ENCODE peak calls at places on chromosomes 2 and 18, in nine cellular contexts. C is upper lobe of left lung, Z is A549, O is sigmoid colon, N is IMR-90, X is transverse colon, Q is tibial nerve, K is breast epithelium, T is prostate gland. J is an unnamed sample.

GRCh38 chr2:54287532-54287931 is 31.5 kb upstream of the TSPYL6 start:
- DNase-seq in C (no peak), Z (no peak), O (peak; percentile 72), N (no peak), X (no peak), Q (peak; percentile 24), K (no peak), T (peak; percentile 27), J (no peak)

GRCh38 chr2:229921101-229921891 is 513 bp downstream of the TRIP12 start:
- DNase-seq in C (no peak), Z (peak; percentile 62), O (peak; percentile 88), N (peak; percentile 58), X (peak; percentile 75), Q (peak; percentile 51), K (peak; percentile 54), T (peak; percentile 50), J (peak; percentile 73)

GRCh38 chr2:66790651-66791181 is 355.8 kb downstream of the MEIS1 start:
- DNase-seq in C (no peak), Z (peak; percentile 8), O (peak; percentile 76), N (peak; percentile 74), X (no peak), Q (no peak), K (no peak), T (no peak), J (no peak)

GRCh38 chr2:95068256-95068655 is 42.7 kb downstream of the MAL start:
- DNase-seq in C (no peak), Z (no peak), O (peak; percentile 10), N (no peak), X (no peak), Q (no peak), K (no peak), T (no peak), J (no peak)

GRCh38 chr2:41141146-41141791 is 689.4 kb upstream of the SLC8A1 start:
- DNase-seq in C (no peak), Z (no peak), O (no peak), N (no peak), X (no peak), Q (no peak), K (no peak), T (no peak), J (no peak)

GRCh38 chr18:2902327-2902726 is 55.5 kb downstream of the EMILIN2 start:
- DNase-seq in C (no peak), Z (no peak), O (no peak), N (no peak), X (no peak), Q (no peak), K (no peak), T (no peak), J (no peak)

GRCh38 chr2:12587729-12588522 is 128.8 kb upstream of the TRIB2 start:
- DNase-seq in C (no peak), Z (peak; percentile 19), O (peak; percentile 82), N (peak; percentile 96), X (peak; percentile 27), Q (no peak), K (no peak), T (no peak), J (no peak)

GRCh38 chr18:79167526-79168190 is 98.5 kb downstream of the ATP9B start:
- DNase-seq in C (peak; percentile 38), Z (no peak), O (no peak), N (no peak), X (no peak), Q (no peak), K (no peak), T (no peak), J (no peak)

GRCh38 chr2:210598219-210598618 is 41.8 kb downstream of the CPS1 start:
- DNase-seq in C (no peak), Z (no peak), O (no peak), N (no peak), X (no peak), Q (no peak), K (no peak), T (no peak), J (no peak)

GRCh38 chr2:197092431-197092830 is 165.9 kb upstream of the PGAP1 start:
- DNase-seq in C (no peak), Z (no peak), O (peak; percentile 84), N (peak; percentile 92), X (peak; percentile 20), Q (peak; percentile 45), K (no peak), T (no peak), J (no peak)

GRCh38 chr2:200483729-200484198 is 26.1 kb downstream of the KCTD18 start:
- DNase-seq in C (peak; percentile 52), Z (peak; percentile 71), O (no peak), N (peak; percentile 25), X (peak; percentile 77), Q (no peak), K (no peak), T (peak; percentile 71), J (no peak)

GRCh38 chr2:218290316-218291261 is 1.7 kb downstream of the TMBIM1 start:
- DNase-seq in C (no peak), Z (no peak), O (no peak), N (no peak), X (peak; percentile 58), Q (no peak), K (no peak), T (no peak), J (no peak)

GRCh38 chr2:234436482-234436837 is 60.4 kb downstream of the ARL4C start:
- DNase-seq in C (no peak), Z (no peak), O (no peak), N (no peak), X (no peak), Q (no peak), K (no peak), T (no peak), J (no peak)

GRCh38 chr2:206088248-206088647 is 2.3 kb upstream of the INO80D start:
- DNase-seq in C (no peak), Z (no peak), O (no peak), N (no peak), X (no peak), Q (no peak), K (no peak), T (no peak), J (no peak)

GRCh38 chr2:69177063-69177771 is 164.2 kb downstream of the ANTXR1 start:
- DNase-seq in C (no peak), Z (peak; percentile 25), O (peak; percentile 83), N (peak; percentile 96), X (peak; percentile 46), Q (peak; percentile 47), K (no peak), T (no peak), J (peak; percentile 71)

GRCh38 chr2:10448646-10449480 is 736 bp upstream of the ODC1 start:
- DNase-seq in C (peak; percentile 99), Z (peak; percentile 90), O (peak; percentile 76), N (peak; percentile 87), X (peak; percentile 95), Q (peak; percentile 77), K (peak; percentile 64), T (peak; percentile 82), J (peak; percentile 76)
- TF ChIP-seq CTCF in C (peak; percentile 6), Z (peak; percentile 27), O (no peak), N (peak; percentile 25), X (no peak), Q (no peak), K (no peak), T (peak; percentile 44), J (no peak)

DNA sequence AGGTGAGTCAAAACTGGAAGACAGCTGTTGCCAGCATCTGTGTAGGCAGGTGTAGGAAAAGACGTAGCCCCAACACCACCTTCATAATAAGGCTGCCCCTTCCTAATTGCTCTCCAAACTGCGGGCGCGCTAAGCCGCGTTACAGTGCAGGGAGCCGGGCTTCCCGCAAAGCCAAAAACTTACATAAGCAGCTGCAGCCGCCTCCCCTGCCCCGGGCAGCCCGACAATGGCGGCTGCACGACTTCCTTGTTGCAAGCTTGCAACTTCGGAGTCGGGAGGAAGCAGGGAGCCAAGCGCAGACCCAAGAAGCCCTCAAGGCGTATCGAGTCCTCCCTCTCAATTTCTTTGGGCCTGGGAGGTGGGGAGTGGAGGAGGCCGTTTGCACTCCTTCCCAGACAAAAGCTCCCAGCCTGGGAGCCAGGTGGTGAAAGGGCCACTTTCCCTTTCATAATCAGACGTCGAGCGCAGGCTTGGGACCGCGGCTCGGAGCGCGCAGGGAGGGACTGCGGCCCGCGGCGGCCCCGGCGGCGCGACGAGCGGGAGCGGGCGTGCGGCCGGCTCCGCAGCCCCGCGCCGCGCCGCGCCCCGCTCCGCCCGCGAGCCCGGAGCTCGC is 802 bp downstream of the ZBTB14 start:
- DNase-seq in C (peak; percentile 85), Z (peak; percentile 44), O (peak; percentile 78), N (peak; percentile 51), X (peak; percentile 56), Q (peak; percentile 30), K (no peak), T (peak; percentile 38), J (peak; percentile 43)
- TF ChIP-seq POLR2A in C (peak; percentile 52), Z (peak; percentile 31), O (no peak), N (no peak), X (peak; percentile 51), Q (no peak), K (no peak), T (no peak), J (no peak)

GRCh38 chr2:100207411-100207885 is 65.1 kb upstream of the AFF3 start:
- DNase-seq in C (no peak), Z (no peak), O (no peak), N (no peak), X (no peak), Q (no peak), K (no peak), T (no peak), J (no peak)

GRCh38 chr2:100208375-100208774 is 66.0 kb upstream of the AFF3 start:
- DNase-seq in C (peak; percentile 48), Z (no peak), O (no peak), N (peak; percentile 10), X (no peak), Q (no peak), K (no peak), T (no peak), J (peak; percentile 77)

GRCh38 chr2:100206731-100207255 is 64.4 kb upstream of the AFF3 start:
- DNase-seq in C (no peak), Z (no peak), O (no peak), N (no peak), X (no peak), Q (no peak), K (no peak), T (no peak), J (no peak)

GRCh38 chr2:100202567-100202966 is 60.2 kb upstream of the AFF3 start:
- DNase-seq in C (no peak), Z (no peak), O (no peak), N (no peak), X (no peak), Q (no peak), K (no peak), T (no peak), J (no peak)

DNA sequence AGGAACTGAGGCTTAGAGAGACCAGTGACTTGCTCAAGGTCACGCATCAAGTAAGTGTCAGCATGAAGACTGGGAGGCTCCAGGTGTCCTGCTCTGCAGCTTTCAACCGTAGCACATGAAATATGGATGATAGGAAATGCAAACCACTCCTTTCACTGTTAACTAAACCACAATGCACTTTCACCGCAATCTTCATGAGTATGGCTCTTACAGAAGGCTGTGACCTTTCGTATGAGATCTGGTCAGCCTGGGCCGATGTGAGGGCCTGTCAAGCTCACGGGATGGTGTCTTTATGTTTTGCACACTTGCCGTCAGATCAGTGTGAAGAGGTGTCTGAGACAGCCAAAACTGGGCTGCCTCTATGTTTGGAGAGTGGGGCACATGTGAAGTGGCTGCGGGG is 62.7 kb upstream of the AFF3 start:
- DNase-seq in C (no peak), Z (no peak), O (no peak), N (no peak), X (no peak), Q (no peak), K (no peak), T (no peak), J (no peak)
- H3K4me3 ChIP-seq in C (no peak overlapping the region), Z (no peak overlapping the region), O (no peak overlapping the region), N (no peak overlapping the region), X (no peak overlapping the region), Q (no peak overlapping the region), K (no peak overlapping the region), T (no peak overlapping the region), J (no peak overlapping the region)

GRCh38 chr18:45024357-45025107 is 343.8 kb downstream of the SETBP1 start:
- DNase-seq in C (no peak), Z (no peak), O (no peak), N (no peak), X (no peak), Q (no peak), K (no peak), T (no peak), J (no peak)
- TF ChIP-seq CTCF in C (no peak), Z (no peak), O (no peak), N (no peak), X (no peak), Q (no peak), K (no peak), T (no peak), J (no peak)

J was measured in lower leg skin.